ENCODE peak calls at places on chromosome 13, in five cellular contexts. One of them, this sample, is unnamed.

GRCh38 chr13:105442941-105443340 is 1092.5 kb downstream of the EFNB2 start:
- DNase-seq in left lung: no peak
- DNase-seq in heart left ventricle: no peak
- DNase-seq in mucosa of gallbladder: peak
- DNase-seq in AG09319: peak
- DNase-seq in this sample: no peak

GRCh38 chr13:85277753-85278152 is 521.5 kb downstream of the SLITRK6 start:
- DNase-seq in left lung: no peak
- DNase-seq in heart left ventricle: no peak
- DNase-seq in mucosa of gallbladder: no peak
- DNase-seq in AG09319: no peak
- DNase-seq in this sample: no peak

GRCh38 chr13:48600374-48601364 is 53.1 kb upstream of the CYSLTR2 start:
- DNase-seq in mucosa of gallbladder: no peak
- DNase-seq in heart left ventricle: no peak
- DNase-seq in left lung: no peak
- DNase-seq in AG09319: peak
- DNase-seq in this sample: peak

GRCh38 chr13:112959701-112960542 is 9.1 kb upstream of the MCF2L start:
- DNase-seq in AG09319: no peak
- DNase-seq in left lung: peak
- DNase-seq in heart left ventricle: no peak
- DNase-seq in mucosa of gallbladder: no peak
- DNase-seq in this sample: no peak

GRCh38 chr13:89375839-89376238 is 1704.7 kb downstream of the SLITRK5 start:
- DNase-seq in left lung: no peak
- DNase-seq in AG09319: peak
- DNase-seq in heart left ventricle: no peak
- DNase-seq in mucosa of gallbladder: no peak
- DNase-seq in this sample: no peak

GRCh38 chr13:51267581-51267980 is 45.4 kb downstream of the FAM124A start:
- DNase-seq in heart left ventricle: no peak
- DNase-seq in AG09319: no peak
- DNase-seq in mucosa of gallbladder: no peak
- DNase-seq in left lung: no peak
- DNase-seq in this sample: no peak

GRCh38 chr13:20051366-20051765 is 92.8 kb downstream of the ZMYM2 start:
- DNase-seq in heart left ventricle: no peak
- DNase-seq in mucosa of gallbladder: no peak
- DNase-seq in AG09319: no peak
- DNase-seq in left lung: no peak
- DNase-seq in this sample: no peak

GRCh38 chr13:39501711-39502324 is 101.2 kb downstream of the LHFPL6 start:
- DNase-seq in AG09319: no peak
- DNase-seq in heart left ventricle: peak
- DNase-seq in left lung: peak
- DNase-seq in mucosa of gallbladder: no peak
- DNase-seq in this sample: peak

This sample was measured in testis.